ENCODE peak calls at places on chromosomes 5 and 9, in seven cellular contexts. T, N, L, D, K, P and Z are unnamed samples.

GRCh38 chr9:123784513-123784912 is 145.4 kb downstream of the DENND1A start:
- DNase-seq in T (no peak), K (no peak), N (no peak), P (peak), L (no peak), D (peak), Z (no peak)

GRCh38 chr5:16579142-16579541 is 37.7 kb downstream of the RETREG1 start:
- DNase-seq in K (no peak), T (peak), P (no peak), D (no peak), N (no peak), L (no peak), Z (no peak)

GRCh38 chr9:125959980-125960619 is 212.9 kb downstream of the PBX3 start:
- DNase-seq in K (no peak), N (no peak), D (no peak), L (no peak), P (no peak), T (no peak), Z (no peak)

GRCh38 chr9:135291165-135291564 is 188.4 kb upstream of the PPP1R26 start:
- DNase-seq in P (no peak), L (no peak), N (no peak), T (no peak), K (no peak), D (no peak), Z (no peak)

GRCh38 chr5:179138568-179138925 is 78.4 kb downstream of the ZNF354C start:
- DNase-seq in K (no peak), D (no peak), L (no peak), T (no peak), N (no peak), P (no peak), Z (no peak)

GRCh38 chr5:69046375-69046957 is 47.3 kb upstream of the SLC30A5 start:
- DNase-seq in N (no peak), L (no peak), P (peak), K (no peak), D (no peak), T (no peak), Z (no peak)

GRCh38 chr9:109974143-109974917 is 194.3 kb downstream of the PALM2AKAP2 start:
- DNase-seq in T (no peak), P (no peak), N (no peak), K (peak), D (no peak), L (no peak), Z (no peak)

GRCh38 chr5:78929833-78930232 is 55.3 kb downstream of the ARSB start:
- DNase-seq in N (no peak), L (no peak), P (no peak), K (no peak), D (peak), T (no peak), Z (no peak)

GRCh38 chr9:114525505-114525904 is 20.2 kb upstream of the WHRN start:
- DNase-seq in K (no peak), L (no peak), D (peak), T (no peak), N (no peak), P (peak), Z (no peak)

GRCh38 chr9:134591082-134591571 is 50.5 kb upstream of the COL5A1 start:
- DNase-seq in D (no peak), P (no peak), L (no peak), K (no peak), T (no peak), N (no peak), Z (no peak)

GRCh38 chr5:51500-51823 is 40.5 kb upstream of the PLEKHG4B start:
- DNase-seq in P (no peak), D (no peak), N (no peak), L (no peak), T (no peak), K (no peak), Z (no peak)

GRCh38 chr5:139633295-139634027 is 14.7 kb upstream of the CXXC5 start:
- DNase-seq in D (peak), T (peak), K (peak), P (peak), L (peak), N (peak), Z (peak)

GRCh38 chr5:139792218-139792617 is 3.4 kb upstream of the PSD2 start:
- DNase-seq in D (no peak), K (no peak), L (no peak), P (no peak), N (no peak), T (no peak), Z (no peak)

GRCh38 chr9:74503219-74503618 is 6.1 kb downstream of the RORB start:
- DNase-seq in T (no peak), K (no peak), P (no peak), L (no peak), D (no peak), N (no peak), Z (no peak)

GRCh38 chr9:98740226-98740881 is 31.6 kb upstream of the GABBR2 start:
- DNase-seq in T (no peak), L (no peak), N (no peak), D (no peak), P (no peak), K (no peak), Z (no peak)

GRCh38 chr5:85428426-85428934 is 1043.8 kb upstream of the EDIL3 start:
- DNase-seq in D (no peak), T (no peak), P (no peak), N (no peak), L (no peak), K (no peak), Z (no peak)

GRCh38 chr9:89883401-89884341 is 278.9 kb downstream of the GADD45G start:
- DNase-seq in D (no peak), P (no peak), T (no peak), K (no peak), N (no peak), L (no peak), Z (no peak)

GRCh38 chr5:157388148-157388547 is 71.9 kb upstream of the NIPAL4 start:
- DNase-seq in N (no peak), D (no peak), P (no peak), K (no peak), T (no peak), L (no peak), Z (peak)

GRCh38 chr5:138967806-138968448 is 92.8 kb upstream of the LRRTM2 start:
- DNase-seq in P (no peak), K (peak), L (no peak), N (no peak), T (no peak), D (no peak), Z (no peak)

GRCh38 chr5:57735754-57736153 is 253.1 kb upstream of the ACTBL2 start:
- DNase-seq in T (no peak), K (no peak), L (no peak), P (peak), N (no peak), D (peak), Z (no peak)

GRCh38 chr9:752201-752600 is 89.3 kb upstream of the DMRT1 start:
- DNase-seq in N (no peak), P (peak), T (no peak), K (no peak), L (peak), D (peak), Z (no peak)